ENCODE peak calls at places on chromosome 19, in five cellular contexts. L, M, X, P and K are unnamed samples.

GRCh38 chr19:29139227-29139626 is 73.7 kb downstream of the UQCRFS1 start:
- DNase-seq in L (no peak), M (no peak), X (no peak), P (no peak), K (no peak)

GRCh38 chr19:29831041-29831548 is 19.3 kb downstream of the CCNE1 start:
- DNase-seq in L (peak), M (no peak), X (no peak), P (peak), K (no peak)

GRCh38 chr19:43609872-43610271 is 2.0 kb upstream of the SRRM5 start:
- DNase-seq in L (no peak), M (no peak), X (no peak), P (no peak), K (no peak)

GRCh38 chr19:39705578-39706188 is 1.4 kb downstream of the LGALS14 start:
- DNase-seq in L (peak), M (no peak), X (no peak), P (no peak), K (no peak)

GRCh38 chr19:38693380-38694223 is 46.2 kb downstream of the ACTN4 start:
- DNase-seq in L (no peak), M (no peak), X (no peak), P (no peak), K (peak)

GRCh38 chr19:58330458-58330857 is 3.7 kb downstream of the ZSCAN22 start:
- DNase-seq in L (no peak), M (peak), X (no peak), P (no peak), K (peak)

GRCh38 chr19:47848871-47849473 is 10.1 kb upstream of the TPRX2 start:
- DNase-seq in L (peak), M (no peak), X (no peak), P (peak), K (peak)

GRCh38 chr19:16327911-16328823 is 3.5 kb downstream of the KLF2 start:
- DNase-seq in L (no peak), M (peak), X (no peak), P (no peak), K (no peak)

GRCh38 chr19:18135712-18136584 is 17.0 kb upstream of the PIK3R2 start:
- DNase-seq in L (no peak), M (no peak), X (no peak), P (no peak), K (no peak)

GRCh38 chr19:20044663-20045062 is 5.4 kb upstream of the ZNF682 start:
- DNase-seq in L (no peak), M (no peak), X (no peak), P (no peak), K (no peak)

GRCh38 chr19:45863840-45864628 is at the start of gene FOXA3:
- DNase-seq in L (no peak), M (peak), X (no peak), P (peak), K (no peak)

GRCh38 chr19:48636859-48637448 is at the start of gene DBP:
- DNase-seq in L (no peak), M (peak), X (no peak), P (no peak), K (no peak)

GRCh38 chr19:4866595-4867424 is 657 bp downstream of the PLIN3 start:
- DNase-seq in L (no peak), M (no peak), X (no peak), P (peak), K (no peak)

GRCh38 chr19:53328967-53329366 is 4.6 kb upstream of the ZNF845 start:
- DNase-seq in L (no peak), M (no peak), X (no peak), P (no peak), K (no peak)

GRCh38 chr19:3769494-3769893 is 2.5 kb downstream of the RAX2 start:
- DNase-seq in L (no peak), M (no peak), X (no peak), P (no peak), K (no peak)

GRCh38 chr19:18009412-18010066 is 1.6 kb downstream of the ARRDC2 start:
- DNase-seq in L (no peak), M (no peak), X (no peak), P (no peak), K (no peak)

GRCh38 chr19:31983647-31984046 is 361.8 kb upstream of the ZNF507 start:
- DNase-seq in L (no peak), M (no peak), X (no peak), P (no peak), K (no peak)

GRCh38 chr19:39520541-39521204 is 5.7 kb downstream of the SELENOV start:
- DNase-seq in L (no peak), M (no peak), X (no peak), P (no peak), K (no peak)

GRCh38 chr19:16303755-16304154 is 20.9 kb upstream of the KLF2 start:
- DNase-seq in L (no peak), M (no peak), X (no peak), P (no peak), K (no peak)

GRCh38 chr19:1655131-1655981 is 2.9 kb upstream of the TCF3 start:
- DNase-seq in L (no peak), M (no peak), X (no peak), P (no peak), K (no peak)

GRCh38 chr19:19485161-19485997 is 30.0 kb downstream of the TSSK6 start:
- DNase-seq in L (no peak), M (no peak), X (no peak), P (no peak), K (no peak)

GRCh38 chr19:18657590-18658365 is 20.9 kb downstream of the KLHL26 start:
- DNase-seq in L (no peak), M (peak), X (peak), P (no peak), K (peak)

GRCh38 chr19:47776568-47776967 is 1.9 kb upstream of the SELENOW start:
- DNase-seq in L (no peak), M (no peak), X (no peak), P (no peak), K (no peak)

GRCh38 chr19:58038688-58039204 is 4.9 kb downstream of the ZSCAN1 start:
- DNase-seq in L (no peak), M (no peak), X (no peak), P (no peak), K (no peak)

GRCh38 chr19:30555788-30556110 is 183.6 kb downstream of the ZNF536 start:
- DNase-seq in L (no peak), M (no peak), X (no peak), P (no peak), K (no peak)

GRCh38 chr19:7257148-7258041 is 36.8 kb downstream of the INSR start:
- DNase-seq in L (no peak), M (no peak), X (no peak), P (no peak), K (peak)

GRCh38 chr19:11530432-11530831 is 1.5 kb upstream of the ECSIT start:
- DNase-seq in L (no peak), M (peak), X (no peak), P (peak), K (peak)